ENCODE peak calls at places on chromosomes 7 and 10, in eight cellular contexts. W is AG04450; M is stimulated activated CD4-positive, alpha-beta T cell treated with anti-CD3 and anti-CD28 coated beads, TNF-alpha, amount 100 ng/mL, for 4 hours; X is M059J; S is body of pancreas; Q is hypothalamus; Z is T47D; E is upper lobe of right lung. H is an unnamed sample.

GRCh38 chr7:7221602-7222038 is 39.3 kb downstream of the C1GALT1 start:
- DNase-seq in W (peak; percentile 41), M (no peak), X (peak; percentile 88), S (no peak), Q (no peak), Z (no peak), E (no peak), H (no peak)

GRCh38 chr10:96835826-96836365 is 3.8 kb downstream of the LCOR start:
- DNase-seq in W (no peak), M (no peak), X (no peak), S (no peak), Q (no peak), Z (no peak), E (no peak), H (no peak)

GRCh38 chr10:6218692-6219493 is 16.2 kb downstream of the PFKFB3 start:
- DNase-seq in W (no peak), M (no peak), X (peak; percentile 90), S (no peak), Q (no peak), Z (no peak), E (no peak), H (no peak)

GRCh38 chr7:375491-375821 is 85.5 kb downstream of the FOXL3 start:
- DNase-seq in W (no peak), M (no peak), X (no peak), S (no peak), Q (no peak), Z (no peak), E (peak; percentile 57), H (no peak)

GRCh38 chr7:13852281-13852968 is 137.0 kb downstream of the ETV1 start:
- DNase-seq in W (no peak), M (no peak), X (no peak), S (no peak), Q (no peak), Z (no peak), E (no peak), H (no peak)

GRCh38 chr10:71840177-71840711 is 10.8 kb downstream of the PSAP start:
- DNase-seq in W (peak; percentile 84), M (no peak), X (peak; percentile 98), S (peak; percentile 66), Q (no peak), Z (no peak), E (no peak), H (no peak)

GRCh38 chr10:52706347-52707070 is 66.1 kb downstream of the MBL2 start:
- DNase-seq in W (no peak), M (no peak), X (peak; percentile 83), S (no peak), Q (no peak), Z (no peak), E (no peak), H (no peak)

GRCh38 chr7:135335628-135336139 is 102.0 kb downstream of the STRA8 start:
- DNase-seq in W (peak; percentile 11), M (no peak), X (peak; percentile 61), S (peak; percentile 89), Q (no peak), Z (peak; percentile 29), E (no peak), H (peak; percentile 76)

GRCh38 chr10:22727663-22728062 is 13.3 kb upstream of the PIP4K2A start:
- DNase-seq in W (no peak), M (no peak), X (no peak), S (no peak), Q (no peak), Z (no peak), E (no peak), H (no peak)

GRCh38 chr7:144671429-144671828 is 164.4 kb downstream of the TPK1 start:
- DNase-seq in W (no peak), M (no peak), X (no peak), S (no peak), Q (no peak), Z (no peak), E (no peak), H (no peak)

GRCh38 chr10:130398090-130398994 is 262.2 kb downstream of the GLRX3 start:
- DNase-seq in W (no peak), M (no peak), X (no peak), S (no peak), Q (no peak), Z (no peak), E (no peak), H (no peak)

GRCh38 chr10:125982256-125982948 is 86.0 kb downstream of the FANK1 start:
- DNase-seq in W (peak; percentile 23), M (peak; percentile 3), X (peak; percentile 77), S (peak; percentile 57), Q (no peak), Z (peak; percentile 11), E (no peak), H (peak; percentile 40)

GRCh38 chr10:49254556-49255318 is 44.2 kb upstream of the C10orf71 start:
- DNase-seq in W (no peak), M (no peak), X (no peak), S (no peak), Q (no peak), Z (no peak), E (no peak), H (no peak)

GRCh38 chr7:40885503-40885902 is 750.7 kb downstream of the SUGCT start:
- DNase-seq in W (no peak), M (no peak), X (peak; percentile 90), S (no peak), Q (no peak), Z (no peak), E (no peak), H (no peak)

GRCh38 chr7:39526676-39527075 is 39.5 kb upstream of the YAE1 start:
- DNase-seq in W (no peak), M (no peak), X (peak; percentile 12), S (no peak), Q (no peak), Z (no peak), E (no peak), H (no peak)

GRCh38 chr7:152435384-152436278 is at the start of gene KMT2C:
- DNase-seq in W (no peak), M (peak; percentile 10), X (peak; percentile 47), S (peak; percentile 74), Q (peak; percentile 32), Z (peak; percentile 47), E (peak; percentile 82), H (no peak)

GRCh38 chr10:20005638-20006037 is 189.4 kb downstream of the PLXDC2 start:
- DNase-seq in W (no peak), M (no peak), X (no peak), S (no peak), Q (no peak), Z (no peak), E (no peak), H (no peak)

GRCh38 chr10:44287408-44287807 is 97.5 kb downstream of the CXCL12 start:
- DNase-seq in W (no peak), M (no peak), X (no peak), S (no peak), Q (no peak), Z (no peak), E (no peak), H (no peak)

GRCh38 chr7:2853147-2853546 is 9.0 kb upstream of the GNA12 start:
- DNase-seq in W (no peak), M (no peak), X (peak; percentile 48), S (no peak), Q (no peak), Z (no peak), E (no peak), H (no peak)

GRCh38 chr10:73858750-73859439 is 15.5 kb downstream of the CAMK2G start:
- DNase-seq in W (no peak), M (no peak), X (no peak), S (no peak), Q (no peak), Z (no peak), E (no peak), H (no peak)

GRCh38 chr7:92682324-92682723 is 92.1 kb upstream of the FAM133B start:
- DNase-seq in W (no peak), M (no peak), X (no peak), S (no peak), Q (no peak), Z (no peak), E (no peak), H (no peak)

GRCh38 chr10:62384057-62384446 is 9.9 kb downstream of the ZNF365 start:
- DNase-seq in W (peak; percentile 33), M (peak; percentile 47), X (peak; percentile 98), S (no peak), Q (no peak), Z (no peak), E (no peak), H (no peak)

GRCh38 chr7:11784808-11785536 is 47.0 kb downstream of the THSD7A start:
- DNase-seq in W (no peak), M (no peak), X (no peak), S (no peak), Q (no peak), Z (no peak), E (no peak), H (no peak)

H was measured in LNCaP clone FGC.